ENCODE peak calls at places on chromosomes 5 and 9, in four cellular contexts. One of them, this sample, is unnamed. For H3K79me2, the result is how much of the 10 kb centered on the place peaks cover.

GRCh38 chr5:66987126-66987525 is 209.5 kb downstream of the CD180 start:
- DNase-seq in GM23248: peak
- DNase-seq in HepG2: no peak
- DNase-seq in H9: no peak
- DNase-seq in this sample: no peak

GRCh38 chr5:145824040-145824439 is 11.1 kb downstream of the PRELID2 start:
- DNase-seq in HepG2: no peak
- DNase-seq in GM23248: no peak
- DNase-seq in H9: no peak
- DNase-seq in this sample: no peak

GRCh38 chr9:121105531-121105930 is 30.8 kb downstream of the CNTRL start:
- DNase-seq in H9: no peak
- DNase-seq in HepG2: no peak
- DNase-seq in GM23248: no peak
- DNase-seq in this sample: no peak

GRCh38 chr5:135549413-135549812 is 13.6 kb upstream of the NEUROG1 start:
- DNase-seq in H9: no peak
- DNase-seq in HepG2: no peak
- DNase-seq in GM23248: no peak
- DNase-seq in this sample: no peak

GRCh38 chr5:52925001-52925400 is 64.2 kb upstream of the ITGA2 start:
- DNase-seq in HepG2: no peak
- DNase-seq in H9: no peak
- DNase-seq in GM23248: no peak
- DNase-seq in this sample: no peak

GRCh38 chr9:124266139-124266825 is 8.5 kb downstream of the NEK6 start:
- DNase-seq in H9: no peak
- DNase-seq in HepG2: no peak
- DNase-seq in GM23248: peak
- DNase-seq in this sample: no peak

GRCh38 chr5:161925960-161926359 is 78.0 kb downstream of the GABRA1 start:
- DNase-seq in H9: peak
- DNase-seq in HepG2: no peak
- DNase-seq in GM23248: no peak
- DNase-seq in this sample: no peak

GRCh38 chr9:385818-386398 is 171.2 kb downstream of the DOCK8 start:
- DNase-seq in GM23248: peak
- DNase-seq in HepG2: peak
- DNase-seq in H9: peak
- DNase-seq in this sample: peak

GRCh38 chr9:15606667-15607472 is 54.0 kb downstream of the CCDC171 start:
- DNase-seq in H9: no peak
- DNase-seq in GM23248: peak
- DNase-seq in HepG2: peak
- DNase-seq in this sample: peak

GRCh38 chr5:157915638-157916037 is 56.7 kb upstream of the CLINT1 start:
- DNase-seq in HepG2: peak
- DNase-seq in GM23248: no peak
- DNase-seq in H9: no peak
- DNase-seq in this sample: peak

GRCh38 chr5:87754009-87754757 is 341.5 kb upstream of the CCNH start:
- DNase-seq in HepG2: no peak
- DNase-seq in GM23248: no peak
- DNase-seq in H9: no peak
- DNase-seq in this sample: no peak

GRCh38 chr9:133839822-133840329 is 101.7 kb upstream of the SARDH start:
- DNase-seq in GM23248: peak
- DNase-seq in H9: peak
- DNase-seq in HepG2: peak
- DNase-seq in this sample: peak

GRCh38 chr9:98135558-98135934 is 16.5 kb upstream of the TRIM14 start:
- DNase-seq in HepG2: no peak
- DNase-seq in H9: peak
- DNase-seq in GM23248: no peak
- DNase-seq in this sample: no peak

GRCh38 chr9:121709798-121710197 is 58.4 kb downstream of the DAB2IP start:
- DNase-seq in HepG2: no peak
- DNase-seq in GM23248: no peak
- DNase-seq in H9: no peak
- DNase-seq in this sample: no peak

GRCh38 chr5:167448376-167448775 is 843.1 kb upstream of the WWC1 start:
- DNase-seq in H9: no peak
- DNase-seq in HepG2: no peak
- DNase-seq in GM23248: no peak
- DNase-seq in this sample: no peak

GRCh38 chr9:114096041-114096511 is 3.0 kb downstream of the KIF12 start:
- DNase-seq in H9: peak
- DNase-seq in HepG2: no peak
- DNase-seq in GM23248: no peak
- DNase-seq in this sample: no peak

GRCh38 chr9:136985027-136985602 is 2.3 kb downstream of the LCNL1 start:
- DNase-seq in GM23248: no peak
- DNase-seq in H9: no peak
- DNase-seq in HepG2: no peak
- DNase-seq in this sample: no peak

GRCh38 chr9:69822091-69822750 is 1.6 kb downstream of the CFAP95 start:
- DNase-seq in GM23248: peak
- DNase-seq in HepG2: no peak
- DNase-seq in H9: no peak
- DNase-seq in this sample: no peak

GRCh38 chr9:137757613-137758029 is 120.0 kb upstream of the CACNA1B start:
- DNase-seq in GM23248: peak
- DNase-seq in HepG2: no peak
- DNase-seq in H9: no peak
- DNase-seq in this sample: no peak

GRCh38 chr5:38706376-38706775 is 139.4 kb upstream of the OSMR start:
- DNase-seq in GM23248: no peak
- DNase-seq in HepG2: no peak
- DNase-seq in H9: no peak
- DNase-seq in this sample: no peak

GRCh38 chr5:134189031-134189430 is 12.3 kb upstream of the SKP1 start:
- DNase-seq in GM23248: no peak
- DNase-seq in HepG2: no peak
- DNase-seq in H9: no peak
- DNase-seq in this sample: no peak

GRCh38 chr5:155263381-155263780 is 249.8 kb downstream of the KIF4B start:
- DNase-seq in HepG2: no peak
- DNase-seq in GM23248: no peak
- DNase-seq in H9: no peak
- DNase-seq in this sample: no peak

GRCh38 chr5:30051976-30052375 is 1141.5 kb upstream of the CDH6 start:
- DNase-seq in GM23248: no peak
- DNase-seq in H9: no peak
- DNase-seq in HepG2: no peak
- DNase-seq in this sample: no peak

GRCh38 chr5:67806647-67807046 is 408.9 kb upstream of the PIK3R1 start:
- DNase-seq in HepG2: no peak
- DNase-seq in GM23248: no peak
- DNase-seq in H9: no peak
- DNase-seq in this sample: no peak

GRCh38 chr5:140690376-140690932 is 716 bp downstream of the HARS1 start:
- DNase-seq in GM23248: peak
- DNase-seq in H9: peak
- DNase-seq in HepG2: no peak
- DNase-seq in this sample: peak

GRCh38 chr9:98479449-98479848 is 224.0 kb upstream of the TBC1D2 start:
- DNase-seq in HepG2: no peak
- DNase-seq in H9: no peak
- DNase-seq in GM23248: no peak
- DNase-seq in this sample: no peak

GRCh38 chr9:89497978-89498844 is at the start of gene SEMA4D:
- DNase-seq in HepG2: no peak
- DNase-seq in GM23248: peak
- DNase-seq in H9: peak
- DNase-seq in this sample: peak
- H3K79me2 ChIP-seq in HepG2: under half
- H3K79me2 ChIP-seq in GM23248: under half
- H3K79me2 ChIP-seq in H9: under half
- H3K79me2 ChIP-seq in this sample: under half

GRCh38 chr9:27487927-27488326 is 36.2 kb upstream of the IFNK start:
- DNase-seq in HepG2: no peak
- DNase-seq in H9: no peak
- DNase-seq in GM23248: no peak
- DNase-seq in this sample: peak

GRCh38 chr9:27485158-27485557 is 38.9 kb upstream of the IFNK start:
- DNase-seq in H9: no peak
- DNase-seq in HepG2: no peak
- DNase-seq in GM23248: no peak
- DNase-seq in this sample: no peak

GRCh38 chr9:27487128-27487527 is 37.0 kb upstream of the IFNK start:
- DNase-seq in HepG2: no peak
- DNase-seq in GM23248: no peak
- DNase-seq in H9: no peak
- DNase-seq in this sample: peak

GRCh38 chr9:27482709-27483108 is 41.4 kb upstream of the IFNK start:
- DNase-seq in GM23248: no peak
- DNase-seq in H9: no peak
- DNase-seq in HepG2: no peak
- DNase-seq in this sample: no peak

DNA sequence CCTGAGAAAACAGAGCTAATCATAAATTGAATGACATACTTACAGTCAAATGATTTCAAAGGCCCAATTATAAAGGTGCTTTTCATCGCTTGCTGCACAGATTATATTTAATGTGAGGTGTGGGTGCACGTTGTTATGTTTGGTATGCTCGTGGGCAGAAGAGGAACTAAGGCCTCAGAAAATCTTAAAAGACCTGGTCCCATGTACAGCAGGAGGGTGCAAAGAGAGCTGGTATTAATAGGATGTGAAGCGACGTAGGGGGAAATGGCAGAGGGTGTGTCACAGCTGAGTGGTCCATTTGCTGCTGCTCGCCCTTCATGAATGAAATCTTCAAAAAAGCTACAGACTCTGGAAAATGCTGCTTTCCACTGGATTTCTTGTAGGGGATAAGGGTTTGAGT is 40.5 kb upstream of the IFNK start:
- DNase-seq in HepG2: no peak
- DNase-seq in H9: no peak
- DNase-seq in GM23248: no peak
- DNase-seq in this sample: no peak
- H3K79me2 ChIP-seq in HepG2: under half
- H3K79me2 ChIP-seq in H9: under half
- H3K79me2 ChIP-seq in GM23248: under half
- H3K79me2 ChIP-seq in this sample: under half

DNA sequence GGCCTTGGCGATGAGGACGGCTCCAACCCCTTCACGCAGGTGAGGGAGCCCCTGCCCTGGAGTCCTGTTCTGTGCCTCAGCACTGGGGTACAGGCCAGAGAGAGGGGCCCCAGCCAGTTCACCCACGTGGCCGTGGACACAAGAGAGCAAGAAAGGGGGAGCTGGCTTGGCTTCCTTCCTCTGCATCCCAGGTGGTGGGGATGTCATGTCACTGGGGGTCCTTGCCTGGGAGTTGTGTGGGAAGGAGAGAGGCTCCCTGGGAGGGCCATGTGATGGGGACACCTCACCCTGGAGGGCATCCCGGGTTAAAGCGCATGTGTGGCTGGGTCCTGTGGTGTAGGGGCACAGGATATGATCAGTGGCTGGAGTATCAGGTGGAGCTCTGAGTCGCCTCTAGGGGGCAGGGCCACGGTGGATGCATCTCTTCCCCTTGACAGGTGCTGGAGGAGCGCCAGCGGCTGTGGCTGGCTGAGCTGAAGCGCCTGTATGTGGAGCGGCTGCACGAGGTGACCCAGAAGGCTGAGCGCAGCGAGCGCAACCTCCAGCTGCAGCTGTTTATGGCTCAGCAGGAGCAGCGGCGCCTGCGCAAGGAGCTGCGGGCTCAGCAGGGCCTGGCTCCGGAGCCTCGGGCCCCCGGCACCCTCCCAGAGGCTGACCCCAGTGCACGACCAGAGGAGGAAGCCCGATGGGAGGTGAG is 7.5 kb downstream of the N4BP3 start:
- DNase-seq in GM23248: peak
- DNase-seq in H9: peak
- DNase-seq in HepG2: peak
- DNase-seq in this sample: peak
- H3K79me2 ChIP-seq in GM23248: under half
- H3K79me2 ChIP-seq in H9: under half
- H3K79me2 ChIP-seq in HepG2: under half
- H3K79me2 ChIP-seq in this sample: under half

GRCh38 chr9:126669108-126669507 is 55.4 kb downstream of the LMX1B start:
- DNase-seq in HepG2: no peak
- DNase-seq in GM23248: no peak
- DNase-seq in H9: no peak
- DNase-seq in this sample: no peak
- H3K79me2 ChIP-seq in HepG2: under half
- H3K79me2 ChIP-seq in GM23248: under half
- H3K79me2 ChIP-seq in H9: under half
- H3K79me2 ChIP-seq in this sample: under half

GRCh38 chr5:168477060-168477459 is 9.2 kb upstream of the RARS1 start:
- DNase-seq in H9: no peak
- DNase-seq in GM23248: peak
- DNase-seq in HepG2: no peak
- DNase-seq in this sample: no peak
- H3K79me2 ChIP-seq in H9: under half
- H3K79me2 ChIP-seq in GM23248: under half
- H3K79me2 ChIP-seq in HepG2: under half
- H3K79me2 ChIP-seq in this sample: under half

This sample was measured in hepatocyte.